ENCODE peak calls at places on chromosomes 13 and 19, in four cellular contexts. K is GM12878, O is HepG2, J is K562. F is an unnamed sample.

GRCh38 chr19:23909222-23909621 is 5.5 kb upstream of the ZNF726 start:
- DNase-seq in K (no peak), O (no peak), J (no peak), F (no peak)

GRCh38 chr13:109938255-109938936 is 152.0 kb upstream of the IRS2 start:
- DNase-seq in O (no peak), J (no peak), K (no peak), F (no peak)

GRCh38 chr13:71674776-71675352 is 192.1 kb downstream of the DACH1 start:
- DNase-seq in O (no peak), K (no peak), J (no peak), F (no peak)

GRCh38 chr19:31448221-31448657 is 99.0 kb upstream of the TSHZ3 start:
- DNase-seq in J (no peak), O (no peak), K (no peak), F (no peak)

GRCh38 chr19:33022472-33023116 is 42.1 kb downstream of the RHPN2 start:
- DNase-seq in K (no peak), J (no peak), O (no peak), F (no peak)

GRCh38 chr19:41746593-41747227 is 8.6 kb upstream of the CEACAM6 start:
- DNase-seq in O (peak), J (peak), K (no peak), F (peak)

GRCh38 chr19:34963531-34964406 is at the start of gene ZNF792:
- DNase-seq in J (peak), O (peak), K (no peak), F (peak)

GRCh38 chr19:46392837-46393236 is 20.5 kb downstream of the CCDC8 start:
- DNase-seq in J (no peak), K (no peak), O (no peak), F (no peak)

GRCh38 chr19:47229674-47230121 is 1.3 kb downstream of the BBC3 start:
- DNase-seq in J (peak), O (no peak), K (no peak), F (no peak)

GRCh38 chr19:56538761-56539263 is at the start of gene ZFP28:
- DNase-seq in O (no peak), J (no peak), K (no peak), F (no peak)

GRCh38 chr19:45075215-45076028 is 856 bp downstream of the ZNF296 start:
- DNase-seq in J (peak), K (peak), O (peak), F (peak)

GRCh38 chr19:5991244-5991838 is 13.4 kb upstream of the RANBP3 start:
- DNase-seq in O (no peak), K (no peak), J (peak), F (no peak)

GRCh38 chr19:5987077-5987818 is 9.3 kb upstream of the RANBP3 start:
- DNase-seq in O (peak), J (peak), K (peak), F (peak)

GRCh38 chr19:5989388-5990074 is 11.6 kb upstream of the RANBP3 start:
- DNase-seq in O (no peak), J (no peak), K (no peak), F (no peak)

GRCh38 chr19:5990289-5990797 is 12.4 kb upstream of the RANBP3 start:
- DNase-seq in O (no peak), K (no peak), J (peak), F (no peak)

DNA sequence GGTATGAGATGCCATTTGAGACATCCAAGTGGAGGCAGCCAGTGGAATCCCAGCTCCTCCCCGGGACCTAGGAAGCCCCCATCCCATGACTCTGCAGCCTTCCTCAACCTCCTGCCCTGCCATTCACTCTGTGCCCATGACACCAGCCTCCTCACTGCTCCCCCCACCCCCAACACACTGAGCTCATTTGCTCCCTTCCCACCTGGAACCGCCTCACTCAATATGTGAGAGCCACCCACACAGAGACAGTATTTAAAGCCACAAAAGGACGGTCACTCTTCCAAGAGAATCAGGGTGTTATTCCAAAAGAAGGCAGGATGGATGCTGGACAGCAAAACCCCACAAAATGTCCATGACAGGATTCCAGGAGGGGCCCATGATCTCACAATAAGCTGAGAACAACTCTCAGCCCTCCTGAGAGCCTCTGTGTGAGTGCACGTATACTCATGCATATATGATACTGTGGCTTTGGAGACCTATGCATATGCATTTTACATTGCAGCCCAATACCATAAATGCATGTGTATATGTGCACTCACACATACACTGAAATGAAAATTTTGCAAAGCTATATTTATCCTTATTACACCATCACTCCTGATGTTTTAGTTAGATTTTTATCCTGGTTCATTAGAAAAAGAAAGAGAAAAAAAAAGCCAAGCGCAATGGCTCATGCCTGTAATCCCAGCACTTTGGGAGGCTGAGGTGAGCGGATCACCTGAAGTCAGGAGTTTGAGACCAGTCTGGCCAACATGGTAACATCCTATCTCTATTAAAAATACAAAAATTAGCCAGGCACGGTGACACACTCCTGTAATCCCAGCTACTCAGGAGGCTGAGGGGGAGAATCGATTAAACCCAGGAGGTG is 10.8 kb upstream of the RANBP3 start:
- DNase-seq in K (no peak), J (peak), O (no peak), F (no peak)
- TF ChIP-seq REST in K (no peak), J (no peak), O (no peak), F (no peak)

GRCh38 chr13:94305934-94306333 is 173.5 kb downstream of the DCT start:
- DNase-seq in O (no peak), J (no peak), K (no peak), F (no peak)
- TF ChIP-seq ZBTB33 in O (no peak), J (no peak), K (no peak), F (no peak)

GRCh38 chr19:29528350-29528945 is 2.7 kb downstream of the VSTM2B start:
- DNase-seq in O (peak), K (peak), J (peak), F (peak)
- TF ChIP-seq EZH2 in O (no peak), K (no peak), J (no peak), F (no peak)

DNA sequence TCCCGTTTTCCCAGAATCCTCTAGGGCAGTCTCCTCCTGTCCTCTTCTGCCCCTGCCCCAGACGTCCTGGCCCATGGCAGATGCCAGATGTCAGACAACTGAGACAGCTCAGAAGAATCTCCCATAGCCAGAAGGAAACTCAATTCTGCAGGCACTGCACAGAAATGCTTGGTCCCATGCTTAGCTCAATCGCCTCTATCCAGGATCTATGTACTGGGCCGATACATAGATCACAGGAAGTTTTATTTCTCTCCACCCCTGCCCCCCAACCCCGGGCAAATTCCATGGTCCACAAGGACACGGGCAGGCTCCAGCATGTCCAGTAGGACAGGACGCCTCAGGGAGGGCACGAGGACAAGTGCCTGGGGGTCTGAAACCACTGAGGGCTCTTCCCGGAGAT is 4.8 kb downstream of the MBD3 start:
- DNase-seq in O (peak), K (no peak), J (no peak), F (no peak)
- TF ChIP-seq REST in O (no peak), K (no peak), J (no peak), F (no peak)

GRCh38 chr19:38922482-38922881 is 8.1 kb downstream of the SARS2 start:
- DNase-seq in J (no peak), O (no peak), K (no peak), F (no peak)
- TF ChIP-seq ZBTB33 in J (no peak), O (no peak), K (no peak), F (no peak)

GRCh38 chr13:94112731-94113130 is 366.8 kb downstream of the DCT start:
- DNase-seq in J (no peak), K (no peak), O (no peak), F (no peak)

GRCh38 chr13:94114166-94114565 is 365.3 kb downstream of the DCT start:
- DNase-seq in K (no peak), O (no peak), J (no peak), F (no peak)

GRCh38 chr13:94112227-94112626 is 367.3 kb downstream of the DCT start:
- DNase-seq in O (peak), J (no peak), K (no peak), F (no peak)

GRCh38 chr13:94115054-94115453 is 364.4 kb downstream of the DCT start:
- DNase-seq in O (no peak), K (no peak), J (no peak), F (no peak)

DNA sequence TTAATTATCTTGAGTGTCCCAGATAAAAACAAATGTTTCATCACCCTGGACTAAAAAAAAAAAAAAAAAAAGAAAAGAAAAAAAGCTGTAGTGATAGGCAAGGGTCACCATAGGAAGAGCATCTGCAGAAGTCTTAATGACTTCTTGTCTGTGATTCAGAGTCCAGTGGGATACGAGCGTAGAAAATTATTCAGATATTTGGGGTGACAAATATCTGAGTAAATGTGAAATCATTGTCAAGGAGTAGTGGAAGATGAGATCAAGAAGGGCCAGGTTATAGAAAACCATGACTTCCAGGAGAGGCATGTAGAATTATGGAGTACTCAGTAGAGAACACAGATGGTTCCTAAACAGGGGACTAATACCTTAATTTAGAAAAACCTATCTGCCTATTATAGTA is 369.5 kb downstream of the DCT start:
- DNase-seq in J (no peak), O (no peak), K (no peak), F (no peak)
- TF ChIP-seq EZH2 in J (no peak), O (no peak), K (no peak), F (no peak)

GRCh38 chr13:50539791-50540530 is 303.5 kb downstream of the DLEU7 start:
- DNase-seq in J (no peak), O (no peak), K (no peak), F (no peak)

GRCh38 chr13:50535050-50535449 is 308.4 kb downstream of the DLEU7 start:
- DNase-seq in O (no peak), J (no peak), K (no peak), F (no peak)

GRCh38 chr13:50531917-50532899 is 311.3 kb downstream of the DLEU7 start:
- DNase-seq in K (no peak), J (no peak), O (no peak), F (peak)

GRCh38 chr13:50537029-50537428 is 306.5 kb downstream of the DLEU7 start:
- DNase-seq in O (no peak), J (no peak), K (no peak), F (no peak)
- TF ChIP-seq REST in O (no peak), J (no peak), K (no peak), F (no peak)

F was measured in HCT116.